ENCODE peak calls at places on chromosomes 16 and 17, in ten cellular contexts. K, G, S, B, P, A, X, O, Q and C are unnamed samples.

GRCh38 chr17:12924614-12925013 is 93.2 kb downstream of the ELAC2 start:
- DNase-seq in K (no peak), G (no peak), S (no peak), B (no peak), P (no peak), A (no peak), X (no peak), O (no peak), Q (no peak), C (no peak)

GRCh38 chr17:79001190-79002020 is 8.2 kb downstream of the CANT1 start:
- DNase-seq in K (no peak), G (no peak), S (no peak), B (no peak), P (no peak), A (no peak), X (no peak), O (no peak), Q (no peak), C (no peak)

GRCh38 chr16:62903961-62904502 is 867.8 kb upstream of the CDH8 start:
- DNase-seq in K (no peak), G (no peak), S (no peak), B (no peak), P (no peak), A (no peak), X (no peak), O (no peak), Q (no peak), C (no peak)

GRCh38 chr17:6912110-6913051 is 80.9 kb upstream of the TEKT1 start:
- DNase-seq in K (no peak), G (no peak), S (no peak), B (no peak), P (no peak), A (no peak), X (no peak), O (no peak), Q (no peak), C (peak)

GRCh38 chr16:78437352-78437968 is 338.0 kb downstream of the WWOX start:
- DNase-seq in K (no peak), G (no peak), S (no peak), B (peak), P (no peak), A (no peak), X (peak), O (peak), Q (no peak), C (no peak)

GRCh38 chr17:83199500-83200201 is 120.2 kb downstream of the METRNL start:
- DNase-seq in K (no peak), G (no peak), S (no peak), B (peak), P (peak), A (no peak), X (peak), O (peak), Q (peak), C (peak)

GRCh38 chr16:53549970-53550406 is 47.0 kb upstream of the AKTIP start:
- DNase-seq in K (no peak), G (peak), S (peak), B (peak), P (peak), A (no peak), X (peak), O (peak), Q (peak), C (peak)

GRCh38 chr17:55588446-55588845 is 77.2 kb upstream of the SMIM36 start:
- DNase-seq in K (no peak), G (no peak), S (no peak), B (no peak), P (no peak), A (no peak), X (no peak), O (no peak), Q (no peak), C (no peak)

GRCh38 chr17:71522383-71522782 is 598.4 kb upstream of the SOX9 start:
- DNase-seq in K (no peak), G (no peak), S (no peak), B (no peak), P (no peak), A (no peak), X (no peak), O (no peak), Q (no peak), C (no peak)

GRCh38 chr17:11742891-11743290 is 144.6 kb downstream of the DNAH9 start:
- DNase-seq in K (no peak), G (no peak), S (no peak), B (no peak), P (no peak), A (no peak), X (no peak), O (no peak), Q (no peak), C (no peak)